ENCODE peak calls at places on chromosomes 7 and 10, in six cellular contexts. Z is fibroblast of lung, T is A549, N is aorta, I is gastrocnemius medialis, F is uterus. V is an unnamed sample.

GRCh38 chr10:127148933-127149220 is 47.5 kb downstream of the INSYN2A start:
- DNase-seq in F (no peak), T (peak; percentile 57), N (no peak), Z (peak; percentile 83), I (no peak), V (no peak)

GRCh38 chr10:104483582-104483981 is 129.9 kb downstream of the CFAP58 start:
- DNase-seq in F (no peak), Z (no peak), I (no peak), N (no peak), T (no peak), V (no peak)

GRCh38 chr10:6669269-6669859 is 89.3 kb upstream of the PRKCQ start:
- DNase-seq in Z (peak; percentile 84), T (peak; percentile 38), N (no peak), I (no peak), F (no peak), V (no peak)

GRCh38 chr10:123303581-123303980 is 149.4 kb downstream of the BUB3 start:
- DNase-seq in Z (no peak), I (no peak), F (no peak), T (no peak), N (no peak), V (no peak)

GRCh38 chr7:44769381-44770209 is 20.9 kb downstream of the ZMIZ2 start:
- DNase-seq in F (no peak), T (no peak), Z (peak; percentile 68), I (peak; percentile 64), N (no peak), V (no peak)

GRCh38 chr7:42143605-42144252 is 93.3 kb downstream of the GLI3 start:
- DNase-seq in F (no peak), I (no peak), Z (no peak), T (no peak), N (no peak), V (no peak)

GRCh38 chr7:157527235-157527634 is 190.4 kb downstream of the DNAJB6 start:
- DNase-seq in Z (no peak), F (no peak), N (no peak), T (no peak), I (no peak), V (peak; percentile 39)

GRCh38 chr10:130352291-130352645 is 216.1 kb downstream of the GLRX3 start:
- DNase-seq in N (no peak), T (no peak), I (no peak), F (no peak), Z (no peak), V (no peak)

GRCh38 chr10:100998183-100998990 is 1.2 kb upstream of the LZTS2 start:
- DNase-seq in T (peak; percentile 90), Z (peak; percentile 87), I (peak; percentile 87), N (peak; percentile 92), F (peak; percentile 85), V (peak; percentile 92)

GRCh38 chr7:64174941-64175340 is 32.1 kb upstream of the ZNF735 start:
- DNase-seq in T (no peak), N (no peak), Z (no peak), I (no peak), F (no peak), V (no peak)

GRCh38 chr7:12674861-12675260 is 12.6 kb upstream of the ARL4A start:
- DNase-seq in N (no peak), T (no peak), F (no peak), I (no peak), Z (peak; percentile 66), V (no peak)

GRCh38 chr10:113133497-113133896 is 183.4 kb downstream of the TCF7L2 start:
- DNase-seq in T (no peak), I (no peak), N (no peak), Z (peak; percentile 61), F (no peak), V (no peak)

GRCh38 chr10:46516660-46517416 is 39.6 kb downstream of the GPRIN2 start:
- DNase-seq in F (no peak), Z (peak; percentile 81), N (peak; percentile 39), I (no peak), T (peak; percentile 97), V (peak; percentile 70)

GRCh38 chr10:50511512-50512213 is 112.1 kb downstream of the SGMS1 start:
- DNase-seq in F (no peak), Z (peak; percentile 56), I (no peak), T (no peak), N (no peak), V (no peak)

GRCh38 chr10:79406683-79407396 is 38.6 kb downstream of the ZCCHC24 start:
- DNase-seq in Z (no peak), I (peak; percentile 17), F (peak; percentile 23), T (no peak), N (no peak), V (peak; percentile 54)

GRCh38 chr7:92634924-92635519 is 44.8 kb upstream of the FAM133B start:
- DNase-seq in T (no peak), Z (peak; percentile 68), F (no peak), N (no peak), I (no peak), V (no peak)

GRCh38 chr7:25037325-25037724 is 57.3 kb upstream of the OSBPL3 start:
- DNase-seq in N (no peak), T (no peak), I (no peak), F (no peak), Z (no peak), V (no peak)

DNA sequence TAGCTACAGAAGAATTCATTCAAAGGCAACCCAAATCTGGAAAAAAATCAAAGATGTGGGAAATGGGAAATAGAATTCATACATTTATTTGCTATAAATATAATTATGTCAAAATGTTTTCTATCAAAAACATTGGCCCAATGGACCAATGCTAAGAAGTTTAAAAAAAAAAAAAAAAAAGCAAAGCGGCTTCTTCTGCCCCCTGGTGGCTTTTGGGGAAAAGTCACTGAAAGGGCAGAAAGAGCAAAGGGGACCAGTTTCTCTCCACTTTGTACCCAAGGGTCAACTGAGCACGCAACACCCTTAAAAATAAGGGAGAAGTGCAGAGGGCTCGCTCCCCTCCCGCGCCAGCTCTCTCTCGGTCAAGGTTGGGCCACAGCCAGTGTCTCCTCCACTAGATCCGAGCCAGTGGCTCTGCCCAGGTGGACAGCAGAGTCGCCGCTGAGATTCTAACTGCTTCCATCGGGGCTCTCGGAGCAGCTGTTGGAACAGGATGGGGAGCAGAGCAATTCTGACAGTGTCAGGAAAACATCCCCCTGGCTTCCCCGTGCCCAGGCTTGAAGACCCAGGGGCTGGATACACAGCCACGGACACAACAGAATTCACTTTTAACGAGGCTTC is 136.4 kb upstream of the FGFR2 start:
- DNase-seq in Z (peak; percentile 17), F (no peak), N (no peak), T (peak; percentile 44), I (no peak), V (no peak)
- H3K4me3 ChIP-seq in Z (no peak overlapping the region), F (no peak overlapping the region), N (no peak overlapping the region), T (peak overlapping the region; percentile 16), I (no peak overlapping the region), V (no peak overlapping the region)

DNA sequence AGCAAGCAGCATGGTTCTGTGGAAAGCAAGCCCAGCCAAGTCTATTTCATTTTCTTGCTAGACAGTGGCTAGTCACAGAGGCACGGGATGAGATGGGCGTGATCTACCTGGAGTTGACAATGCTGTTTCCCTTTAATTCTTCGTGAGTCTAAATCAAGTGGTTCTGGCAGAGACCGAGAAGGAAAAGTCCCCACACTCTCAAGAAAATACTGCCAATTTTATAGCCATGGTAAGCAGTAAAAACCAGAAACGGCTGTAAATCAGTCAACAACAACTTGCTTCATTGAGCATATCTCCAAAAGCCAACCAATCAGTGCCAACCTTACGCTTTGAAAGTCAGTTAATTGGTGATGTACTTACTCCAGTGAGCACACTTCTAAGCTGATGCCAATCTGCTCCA is 223.4 kb downstream of the SEC23IP start:
- DNase-seq in N (no peak), Z (no peak), I (no peak), T (no peak), F (no peak), V (no peak)
- H3K4me3 ChIP-seq in N (no peak overlapping the region), Z (no peak overlapping the region), I (no peak overlapping the region), T (no peak overlapping the region), F (no peak overlapping the region), V (no peak overlapping the region)

GRCh38 chr10:132532174-132532573 is 5.4 kb upstream of the INPP5A start:
- DNase-seq in I (no peak), F (no peak), T (no peak), N (no peak), Z (no peak), V (no peak)
- H3K4me3 ChIP-seq in I (no peak overlapping the region), F (no peak overlapping the region), T (no peak overlapping the region), N (no peak overlapping the region), Z (no peak overlapping the region), V (no peak overlapping the region)

DNA sequence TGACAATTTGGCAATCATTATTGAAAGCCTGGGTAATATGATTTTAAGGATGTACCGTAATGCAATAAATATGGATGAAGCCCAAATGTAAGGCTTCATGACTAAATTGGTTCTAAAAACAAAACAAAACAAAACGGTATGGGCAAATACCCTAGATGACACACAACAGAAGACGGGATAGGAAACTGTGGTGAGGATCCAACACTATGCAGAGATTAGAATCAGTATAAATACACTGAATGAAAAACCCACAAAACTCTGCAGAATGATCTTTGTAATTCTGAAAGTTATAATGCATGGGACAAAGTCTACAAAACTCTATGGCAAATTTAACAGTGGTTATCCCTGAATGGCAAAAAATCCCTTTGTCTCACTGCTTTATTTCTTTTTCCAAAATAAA is 57.6 kb downstream of the MALSU1 start:
- DNase-seq in T (no peak), N (no peak), Z (no peak), F (no peak), I (no peak), V (no peak)
- H3K4me3 ChIP-seq in T (peak overlapping the region; percentile 3), N (no peak overlapping the region), Z (no peak overlapping the region), F (no peak overlapping the region), I (no peak overlapping the region), V (no peak overlapping the region)

GRCh38 chr10:44981172-44982113 is 2.8 kb upstream of the DEPP1 start:
- DNase-seq in Z (peak; percentile 85), T (peak; percentile 63), F (peak; percentile 56), N (peak; percentile 88), I (peak; percentile 59), V (no peak)
- H3K4me3 ChIP-seq in Z (no peak overlapping the region), T (no peak overlapping the region), F (no peak overlapping the region), N (no peak overlapping the region), I (peak overlapping the region; percentile 20), V (no peak overlapping the region)